ENCODE peak calls at places on chromosomes 2 and 18, in four cellular contexts. Z is sigmoid colon, F is GM23338, J is upper lobe of right lung. R is an unnamed sample. For H3K4me1, the result is how much of the 10 kb centered on the place peaks cover.

GRCh38 chr2:105328281-105329196 is 996 bp downstream of the TGFBRAP1 start:
- DNase-seq in Z (peak), F (peak), J (peak), R (peak)

GRCh38 chr2:218093879-218094278 is 24.8 kb downstream of the RUFY4 start:
- DNase-seq in Z (no peak), F (peak), J (no peak), R (no peak)

GRCh38 chr2:128380061-128380889 is 61.6 kb upstream of the HS6ST1 start:
- DNase-seq in Z (peak), F (no peak), J (peak), R (peak)

GRCh38 chr2:137975280-137976271 is 11.3 kb downstream of the HNMT start:
- DNase-seq in Z (no peak), F (no peak), J (no peak), R (no peak)

GRCh38 chr2:172702451-172702850 is 33.2 kb upstream of the RAPGEF4 start:
- DNase-seq in Z (no peak), F (no peak), J (no peak), R (no peak)

GRCh38 chr2:168684921-168685618 is 117.4 kb upstream of the NOSTRIN start:
- DNase-seq in Z (no peak), F (no peak), J (no peak), R (no peak)

GRCh38 chr18:9513971-9514512 is 38.7 kb downstream of the RALBP1 start:
- DNase-seq in Z (no peak), F (no peak), J (no peak), R (no peak)

GRCh38 chr2:161946489-161947107 is 127.4 kb downstream of the DPP4 start:
- DNase-seq in Z (no peak), F (peak), J (no peak), R (no peak)

GRCh38 chr2:118012778-118013177 is 1.1 kb downstream of the CCDC93 start:
- DNase-seq in Z (no peak), F (no peak), J (no peak), R (no peak)

GRCh38 chr2:110802213-110802932 is 70.0 kb downstream of the ACOXL start:
- DNase-seq in Z (no peak), F (peak), J (no peak), R (no peak)

GRCh38 chr2:217409939-217410820 is 550.3 kb upstream of the TNP1 start:
- DNase-seq in Z (no peak), F (no peak), J (no peak), R (peak)

GRCh38 chr2:96546797-96547196 is 10.2 kb downstream of the ARID5A start:
- DNase-seq in Z (no peak), F (no peak), J (peak), R (no peak)

GRCh38 chr2:96546321-96546720 is 9.8 kb downstream of the ARID5A start:
- DNase-seq in Z (no peak), F (no peak), J (peak), R (no peak)

GRCh38 chr2:96547203-96547641 is 10.7 kb downstream of the ARID5A start:
- DNase-seq in Z (no peak), F (peak), J (peak), R (no peak)

GRCh38 chr2:96548558-96549465 is 12.3 kb downstream of the ARID5A start:
- DNase-seq in Z (peak), F (no peak), J (peak), R (no peak)

GRCh38 chr2:96547751-96548161 is 11.2 kb downstream of the ARID5A start:
- DNase-seq in Z (peak), F (peak), J (no peak), R (no peak)
- H3K4me1 ChIP-seq in Z (under half), F (under half), J (under half), R (under half)

GRCh38 chr2:43077876-43078275 is 148.5 kb downstream of the ZFP36L2 start:
- DNase-seq in Z (no peak), F (no peak), J (no peak), R (no peak)
- H3K4me1 ChIP-seq in Z (half or more), F (under half), J (under half), R (under half)

DNA sequence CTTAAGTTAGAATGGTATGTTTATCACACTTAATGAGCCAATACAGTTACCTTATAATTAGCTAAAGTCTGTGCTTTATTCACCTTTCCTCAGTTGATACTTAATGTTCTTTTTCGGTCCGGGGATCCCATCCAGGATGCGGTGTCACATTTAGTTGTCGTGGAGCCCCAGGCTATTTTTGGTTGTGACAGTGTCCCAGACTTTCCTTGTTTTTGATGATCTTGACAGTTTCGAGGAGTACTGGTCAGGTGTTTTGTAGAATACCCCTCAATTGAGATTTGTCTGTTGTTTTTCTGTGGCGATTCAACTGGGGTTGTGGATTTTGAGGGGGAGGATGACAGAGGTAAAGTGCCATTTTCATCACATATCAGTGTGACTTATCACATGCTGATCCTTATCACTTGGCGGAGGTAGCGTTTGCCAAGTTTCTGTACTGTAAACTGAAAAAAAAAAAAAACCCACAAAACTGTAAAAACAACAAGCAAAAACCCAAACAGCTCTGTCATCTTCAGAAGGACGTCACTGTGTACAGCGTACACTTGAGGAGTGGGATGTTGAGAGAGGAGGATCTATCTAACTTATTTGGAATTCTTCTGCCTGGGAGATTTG is 67.9 kb downstream of the FMNL2 start:
- DNase-seq in Z (no peak), F (no peak), J (no peak), R (no peak)
- H3K4me1 ChIP-seq in Z (under half), F (under half), J (half or more), R (under half)

GRCh38 chr2:24505534-24505933 is 14.5 kb downstream of the NCOA1 start:
- DNase-seq in Z (no peak), F (no peak), J (no peak), R (no peak)
- H3K4me1 ChIP-seq in Z (half or more), F (under half), J (under half), R (under half)

GRCh38 chr2:43082111-43082877 is 144.1 kb downstream of the ZFP36L2 start:
- DNase-seq in Z (no peak), F (no peak), J (no peak), R (no peak)
- H3K4me1 ChIP-seq in Z (half or more), F (under half), J (half or more), R (under half)

GRCh38 chr2:160402498-160402897 is 91.1 kb downstream of the RBMS1 start:
- DNase-seq in Z (no peak), F (no peak), J (no peak), R (no peak)
- H3K4me1 ChIP-seq in Z (half or more), F (half or more), J (half or more), R (under half)

GRCh38 chr2:96205888-96206287 is 2.7 kb downstream of the STARD7 start:
- DNase-seq in Z (no peak), F (no peak), J (no peak), R (no peak)
- H3K4me1 ChIP-seq in Z (half or more), F (under half), J (half or more), R (under half)

GRCh38 chr2:74845991-74846390 is 12.1 kb downstream of the HK2 start:
- DNase-seq in Z (no peak), F (no peak), J (no peak), R (no peak)

GRCh38 chr2:74845217-74845751 is 11.4 kb downstream of the HK2 start:
- DNase-seq in Z (peak), F (peak), J (peak), R (peak)

GRCh38 chr2:74843371-74844298 is 9.7 kb downstream of the HK2 start:
- DNase-seq in Z (peak), F (no peak), J (no peak), R (no peak)

GRCh38 chr2:74844752-74845151 is 10.8 kb downstream of the HK2 start:
- DNase-seq in Z (no peak), F (no peak), J (no peak), R (no peak)

GRCh38 chr2:74841663-74842062 is 7.7 kb downstream of the HK2 start:
- DNase-seq in Z (no peak), F (no peak), J (no peak), R (no peak)
- H3K4me1 ChIP-seq in Z (under half), F (half or more), J (under half), R (under half)

GRCh38 chr18:63254716-63255399 is 64.7 kb downstream of the BCL2 start:
- DNase-seq in Z (no peak), F (no peak), J (no peak), R (no peak)
- H3K4me1 ChIP-seq in Z (under half), F (under half), J (under half), R (under half)

GRCh38 chr2:237875234-237876055 is 16.0 kb downstream of the RAMP1 start:
- DNase-seq in Z (peak), F (no peak), J (peak), R (peak)
- H3K4me1 ChIP-seq in Z (half or more), F (under half), J (under half), R (under half)

R was measured in kidney.